ENCODE peak calls at places on chromosome 9, in eight cellular contexts. One of them, this sample, is unnamed.

GRCh38 chr9:121654497-121655140 is 3.2 kb downstream of the DAB2IP start:
- DNase-seq in brain microvascular endothelial cell: no peak
- DNase-seq in adrenal gland: no peak
- DNase-seq in PC-9: no peak
- DNase-seq in A673: no peak
- DNase-seq in left lung: peak; percentile 28
- DNase-seq in colonic mucosa: peak; percentile 52
- DNase-seq in pancreas: no peak
- DNase-seq in this sample: no peak

GRCh38 chr9:70510157-70510770 is 95.8 kb upstream of the KLF9 start:
- DNase-seq in brain microvascular endothelial cell: no peak
- DNase-seq in adrenal gland: peak; percentile 47
- DNase-seq in PC-9: no peak
- DNase-seq in A673: peak; percentile 25
- DNase-seq in left lung: no peak
- DNase-seq in colonic mucosa: peak; percentile 59
- DNase-seq in pancreas: peak; percentile 23
- DNase-seq in this sample: peak; percentile 66

GRCh38 chr9:125346351-125346750 is 84.7 kb downstream of the GAPVD1 start:
- DNase-seq in brain microvascular endothelial cell: no peak
- DNase-seq in adrenal gland: no peak
- DNase-seq in PC-9: no peak
- DNase-seq in A673: no peak
- DNase-seq in left lung: no peak
- DNase-seq in colonic mucosa: no peak
- DNase-seq in pancreas: no peak
- DNase-seq in this sample: no peak

GRCh38 chr9:85471791-85472190 is 270.0 kb downstream of the AGTPBP1 start:
- DNase-seq in brain microvascular endothelial cell: no peak
- DNase-seq in adrenal gland: no peak
- DNase-seq in PC-9: no peak
- DNase-seq in A673: no peak
- DNase-seq in left lung: no peak
- DNase-seq in colonic mucosa: no peak
- DNase-seq in pancreas: no peak
- DNase-seq in this sample: no peak

GRCh38 chr9:79945495-79945894 is 373.7 kb downstream of the TLE4 start:
- DNase-seq in brain microvascular endothelial cell: no peak
- DNase-seq in adrenal gland: no peak
- DNase-seq in PC-9: no peak
- DNase-seq in A673: no peak
- DNase-seq in left lung: no peak
- DNase-seq in colonic mucosa: no peak
- DNase-seq in pancreas: no peak
- DNase-seq in this sample: no peak

GRCh38 chr9:87883274-87883673 is 597 bp downstream of the SPATA31E1 start:
- DNase-seq in brain microvascular endothelial cell: no peak
- DNase-seq in adrenal gland: no peak
- DNase-seq in PC-9: no peak
- DNase-seq in A673: no peak
- DNase-seq in left lung: peak; percentile 46
- DNase-seq in colonic mucosa: no peak
- DNase-seq in pancreas: no peak
- DNase-seq in this sample: no peak

GRCh38 chr9:127173063-127173462 is 50.6 kb upstream of the ANGPTL2 start:
- DNase-seq in brain microvascular endothelial cell: no peak
- DNase-seq in adrenal gland: peak; percentile 7
- DNase-seq in PC-9: no peak
- DNase-seq in A673: no peak
- DNase-seq in left lung: no peak
- DNase-seq in colonic mucosa: peak; percentile 10
- DNase-seq in pancreas: no peak
- DNase-seq in this sample: no peak

GRCh38 chr9:136545065-136545965 is 533 bp downstream of the NOTCH1 start:
- DNase-seq in brain microvascular endothelial cell: no peak
- DNase-seq in adrenal gland: no peak
- DNase-seq in PC-9: no peak
- DNase-seq in A673: peak; percentile 43
- DNase-seq in left lung: peak; percentile 88
- DNase-seq in colonic mucosa: no peak
- DNase-seq in pancreas: no peak
- DNase-seq in this sample: no peak

GRCh38 chr9:108702681-108703080 is 153.1 kb downstream of the ACTL7B start:
- DNase-seq in brain microvascular endothelial cell: no peak
- DNase-seq in adrenal gland: no peak
- DNase-seq in PC-9: no peak
- DNase-seq in A673: no peak
- DNase-seq in left lung: no peak
- DNase-seq in colonic mucosa: no peak
- DNase-seq in pancreas: no peak
- DNase-seq in this sample: no peak

GRCh38 chr9:38112010-38112409 is 43.0 kb upstream of the SHB start:
- DNase-seq in brain microvascular endothelial cell: no peak
- DNase-seq in adrenal gland: no peak
- DNase-seq in PC-9: no peak
- DNase-seq in A673: no peak
- DNase-seq in left lung: no peak
- DNase-seq in colonic mucosa: no peak
- DNase-seq in pancreas: no peak
- DNase-seq in this sample: no peak

GRCh38 chr9:6907772-6908381 is 150.1 kb downstream of the KDM4C start:
- DNase-seq in brain microvascular endothelial cell: peak; percentile 24
- DNase-seq in adrenal gland: no peak
- DNase-seq in PC-9: no peak
- DNase-seq in A673: peak; percentile 45
- DNase-seq in left lung: no peak
- DNase-seq in colonic mucosa: no peak
- DNase-seq in pancreas: no peak
- DNase-seq in this sample: no peak

GRCh38 chr9:137679249-137679648 is 60.4 kb downstream of the EHMT1 start:
- DNase-seq in brain microvascular endothelial cell: no peak
- DNase-seq in adrenal gland: no peak
- DNase-seq in PC-9: no peak
- DNase-seq in A673: no peak
- DNase-seq in left lung: no peak
- DNase-seq in colonic mucosa: no peak
- DNase-seq in pancreas: no peak
- DNase-seq in this sample: no peak
- H3K4me3 ChIP-seq in brain microvascular endothelial cell: no peak overlapping the region
- H3K4me3 ChIP-seq in adrenal gland: no peak overlapping the region
- H3K4me3 ChIP-seq in PC-9: no peak overlapping the region
- H3K4me3 ChIP-seq in A673: no peak overlapping the region
- H3K4me3 ChIP-seq in left lung: no peak overlapping the region
- H3K4me3 ChIP-seq in colonic mucosa: no peak overlapping the region
- H3K4me3 ChIP-seq in pancreas: no peak overlapping the region
- H3K4me3 ChIP-seq in this sample: no peak overlapping the region

GRCh38 chr9:105259731-105260612 is 15.5 kb downstream of the SLC44A1 start:
- DNase-seq in brain microvascular endothelial cell: no peak
- DNase-seq in adrenal gland: no peak
- DNase-seq in PC-9: no peak
- DNase-seq in A673: no peak
- DNase-seq in left lung: no peak
- DNase-seq in colonic mucosa: no peak
- DNase-seq in pancreas: no peak
- DNase-seq in this sample: no peak
- H3K27ac ChIP-seq in brain microvascular endothelial cell: no peak overlapping the region
- H3K27ac ChIP-seq in adrenal gland: no peak overlapping the region
- H3K27ac ChIP-seq in PC-9: no peak overlapping the region
- H3K27ac ChIP-seq in A673: no peak overlapping the region
- H3K27ac ChIP-seq in left lung: peak overlapping the region; percentile 39
- H3K27ac ChIP-seq in colonic mucosa: peak overlapping the region; percentile 65
- H3K27ac ChIP-seq in pancreas: no peak overlapping the region
- H3K27ac ChIP-seq in this sample: peak overlapping the region; percentile 15

GRCh38 chr9:129609486-129610192 is 11.3 kb downstream of the C9orf50 start:
- DNase-seq in brain microvascular endothelial cell: peak; percentile 63
- DNase-seq in adrenal gland: no peak
- DNase-seq in PC-9: no peak
- DNase-seq in A673: no peak
- DNase-seq in left lung: no peak
- DNase-seq in colonic mucosa: peak; percentile 76
- DNase-seq in pancreas: no peak
- DNase-seq in this sample: peak; percentile 75
- H3K4me3 ChIP-seq in brain microvascular endothelial cell: peak overlapping the region; percentile 20
- H3K4me3 ChIP-seq in adrenal gland: peak overlapping the region; percentile 67
- H3K4me3 ChIP-seq in PC-9: peak overlapping the region; percentile 93
- H3K4me3 ChIP-seq in A673: peak overlapping the region; percentile 81
- H3K4me3 ChIP-seq in left lung: peak overlapping the region; percentile 56
- H3K4me3 ChIP-seq in colonic mucosa: peak overlapping the region; percentile 57
- H3K4me3 ChIP-seq in pancreas: peak overlapping the region; percentile 71
- H3K4me3 ChIP-seq in this sample: peak overlapping the region; percentile 63

GRCh38 chr9:98795295-98795955 is 930 bp downstream of the ANKS6 start:
- DNase-seq in brain microvascular endothelial cell: no peak
- DNase-seq in adrenal gland: no peak
- DNase-seq in PC-9: no peak
- DNase-seq in A673: no peak
- DNase-seq in left lung: no peak
- DNase-seq in colonic mucosa: no peak
- DNase-seq in pancreas: no peak
- DNase-seq in this sample: no peak
- H3K27ac ChIP-seq in brain microvascular endothelial cell: no peak overlapping the region
- H3K27ac ChIP-seq in adrenal gland: no peak overlapping the region
- H3K27ac ChIP-seq in PC-9: no peak overlapping the region
- H3K27ac ChIP-seq in A673: no peak overlapping the region
- H3K27ac ChIP-seq in left lung: no peak overlapping the region
- H3K27ac ChIP-seq in colonic mucosa: no peak overlapping the region
- H3K27ac ChIP-seq in pancreas: no peak overlapping the region
- H3K27ac ChIP-seq in this sample: peak overlapping the region; percentile 71

DNA sequence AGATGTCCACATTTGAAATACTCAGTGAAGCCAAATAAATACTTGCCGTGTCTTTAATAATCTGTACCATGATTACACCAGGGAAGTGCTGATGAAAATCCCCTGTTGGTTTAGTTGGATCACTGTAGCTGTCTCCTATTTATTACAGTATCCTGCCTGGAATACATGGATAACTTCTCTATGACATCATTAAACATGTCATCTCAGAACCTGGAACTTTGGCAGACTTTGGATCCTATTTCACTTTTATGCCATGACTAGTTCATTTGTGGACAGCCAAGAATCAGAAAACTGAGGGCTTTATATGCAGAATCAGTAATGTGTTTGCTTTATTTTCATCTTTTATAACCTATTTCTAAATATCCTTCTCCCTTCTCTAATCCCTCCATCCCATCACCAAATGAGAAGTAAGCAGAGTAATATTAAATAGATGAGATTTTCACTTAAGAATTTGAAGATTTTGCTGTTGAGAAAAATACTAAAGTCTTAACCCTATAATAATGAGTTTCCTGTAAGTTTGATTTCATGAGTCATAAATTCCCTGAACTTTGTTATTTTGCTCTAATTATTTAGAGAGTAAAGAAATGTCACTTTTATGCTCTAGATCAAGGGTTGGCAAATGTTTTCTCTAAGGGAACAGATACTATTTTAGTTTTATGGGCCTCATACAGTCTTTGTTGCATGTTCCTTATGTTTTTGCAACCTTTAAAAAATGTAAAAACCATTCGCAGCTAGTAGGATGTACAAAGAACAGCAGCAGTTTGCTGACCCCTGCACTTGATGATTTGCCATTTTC is at the start of gene TXNDC8:
- DNase-seq in brain microvascular endothelial cell: no peak
- DNase-seq in adrenal gland: no peak
- DNase-seq in PC-9: no peak
- DNase-seq in A673: no peak
- DNase-seq in left lung: no peak
- DNase-seq in colonic mucosa: no peak
- DNase-seq in pancreas: no peak
- DNase-seq in this sample: no peak
- H3K4me3 ChIP-seq in brain microvascular endothelial cell: no peak within 1 kb of the TSS
- H3K4me3 ChIP-seq in adrenal gland: no peak within 1 kb of the TSS
- H3K4me3 ChIP-seq in PC-9: no peak within 1 kb of the TSS
- H3K4me3 ChIP-seq in A673: no peak within 1 kb of the TSS
- H3K4me3 ChIP-seq in left lung: no peak within 1 kb of the TSS
- H3K4me3 ChIP-seq in colonic mucosa: no peak within 1 kb of the TSS
- H3K4me3 ChIP-seq in pancreas: no peak within 1 kb of the TSS
- H3K4me3 ChIP-seq in this sample: no peak within 1 kb of the TSS

DNA sequence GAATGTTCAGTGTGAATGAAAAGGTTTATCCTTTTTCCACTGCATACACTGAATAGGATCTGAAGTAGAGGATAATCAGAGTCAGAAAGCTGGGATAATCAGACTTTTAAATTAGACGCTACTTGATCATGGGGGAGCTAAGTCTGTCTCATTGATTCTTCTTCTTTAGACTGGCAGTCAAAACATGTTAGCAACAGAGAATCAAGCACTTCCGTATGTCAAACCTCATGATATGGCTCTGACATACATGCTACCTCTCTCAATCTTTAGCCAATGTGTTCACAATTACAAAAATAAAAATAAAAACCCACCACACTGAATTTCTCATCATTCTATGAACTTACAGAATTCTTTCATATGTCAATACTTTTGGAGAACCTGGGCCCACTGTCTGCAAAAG is 19.0 kb upstream of the OR13F1 start:
- DNase-seq in brain microvascular endothelial cell: no peak
- DNase-seq in adrenal gland: no peak
- DNase-seq in PC-9: no peak
- DNase-seq in A673: no peak
- DNase-seq in left lung: no peak
- DNase-seq in colonic mucosa: no peak
- DNase-seq in pancreas: no peak
- DNase-seq in this sample: no peak
- H3K27ac ChIP-seq in brain microvascular endothelial cell: no peak overlapping the region
- H3K27ac ChIP-seq in adrenal gland: no peak overlapping the region
- H3K27ac ChIP-seq in PC-9: no peak overlapping the region
- H3K27ac ChIP-seq in A673: no peak overlapping the region
- H3K27ac ChIP-seq in left lung: no peak overlapping the region
- H3K27ac ChIP-seq in colonic mucosa: no peak overlapping the region
- H3K27ac ChIP-seq in pancreas: no peak overlapping the region
- H3K27ac ChIP-seq in this sample: no peak overlapping the region